ENCODE peak calls at places on chromosomes 2 and 18, in seven cellular contexts. V, G, A, O, B, J and L are unnamed samples.

GRCh38 chr2:54757496-54757895 is 34.0 kb downstream of the EML6 start:
- DNase-seq in V (no peak), G (no peak), A (peak; percentile 54), O (no peak), B (peak; percentile 30), J (no peak), L (no peak)

GRCh38 chr2:230872151-230872967 is 7.6 kb downstream of the ITM2C start:
- DNase-seq in V (no peak), G (no peak), A (no peak), O (no peak), B (no peak), J (peak; percentile 17), L (no peak)

GRCh38 chr2:119407430-119408220 is 24.0 kb upstream of the TMEM37 start:
- DNase-seq in V (peak; percentile 77), G (peak; percentile 73), A (peak; percentile 75), O (no peak), B (peak; percentile 52), J (peak; percentile 58), L (peak; percentile 56)

GRCh38 chr2:208134928-208135586 is 5.4 kb upstream of the CRYGC start:
- DNase-seq in V (no peak), G (peak; percentile 33), A (no peak), O (no peak), B (peak; percentile 71), J (no peak), L (no peak)

GRCh38 chr2:143730155-143730949 is 601.1 kb downstream of the ARHGAP15 start:
- DNase-seq in V (no peak), G (no peak), A (no peak), O (no peak), B (no peak), J (no peak), L (no peak)

GRCh38 chr18:75290737-75291358 is 80.3 kb downstream of the TSHZ1 start:
- DNase-seq in V (no peak), G (peak; percentile 78), A (no peak), O (no peak), B (no peak), J (no peak), L (no peak)

GRCh38 chr2:197011777-197012641 is 85.5 kb upstream of the PGAP1 start:
- DNase-seq in V (peak; percentile 22), G (peak; percentile 57), A (peak; percentile 63), O (no peak), B (peak; percentile 28), J (no peak), L (no peak)

GRCh38 chr18:21701621-21702020 is 3.0 kb downstream of the ABHD3 start:
- DNase-seq in V (no peak), G (no peak), A (no peak), O (no peak), B (no peak), J (no peak), L (no peak)

GRCh38 chr2:168079236-168079635 is 168.2 kb downstream of the STK39 start:
- DNase-seq in V (no peak), G (no peak), A (no peak), O (no peak), B (no peak), J (no peak), L (no peak)

GRCh38 chr2:206423147-206423546 is 20.2 kb upstream of the ADAM23 start:
- DNase-seq in V (peak; percentile 53), G (no peak), A (peak; percentile 62), O (no peak), B (no peak), J (no peak), L (no peak)

GRCh38 chr2:1193801-1194200 is 219.5 kb upstream of the TPO start:
- DNase-seq in V (no peak), G (no peak), A (no peak), O (no peak), B (no peak), J (no peak), L (no peak)

GRCh38 chr2:69143726-69144360 is 130.9 kb downstream of the ANTXR1 start:
- DNase-seq in V (no peak), G (no peak), A (no peak), O (peak; percentile 32), B (no peak), J (no peak), L (no peak)

GRCh38 chr2:134306521-134306920 is 52.6 kb downstream of the MGAT5 start:
- DNase-seq in V (no peak), G (no peak), A (no peak), O (no peak), B (no peak), J (no peak), L (no peak)

GRCh38 chr2:71613953-71614925 is 160.9 kb downstream of the DYSF start:
- DNase-seq in V (peak; percentile 3), G (no peak), A (no peak), O (peak; percentile 4), B (no peak), J (peak; percentile 21), L (no peak)

GRCh38 chr2:27681844-27682243 is 18.2 kb downstream of the SLC4A1AP start:
- DNase-seq in V (no peak), G (peak; percentile 30), A (no peak), O (no peak), B (no peak), J (no peak), L (no peak)

GRCh38 chr2:57990118-57990725 is 56.4 kb upstream of the VRK2 start:
- DNase-seq in V (no peak), G (no peak), A (no peak), O (no peak), B (no peak), J (no peak), L (no peak)

GRCh38 chr18:8450898-8451665 is 158.2 kb upstream of the RAB12 start:
- DNase-seq in V (no peak), G (peak; percentile 9), A (peak; percentile 31), O (no peak), B (no peak), J (no peak), L (no peak)

GRCh38 chr2:152925540-152926448 is 207.4 kb downstream of the ARL6IP6 start:
- DNase-seq in V (peak; percentile 32), G (peak; percentile 74), A (peak; percentile 92), O (peak; percentile 41), B (peak; percentile 69), J (peak; percentile 33), L (peak; percentile 37)

GRCh38 chr18:14928396-14928795 is 180.4 kb downstream of the ANKRD30B start:
- DNase-seq in V (no peak), G (no peak), A (no peak), O (no peak), B (no peak), J (no peak), L (no peak)

GRCh38 chr18:2906522-2907458 is 60.0 kb downstream of the EMILIN2 start:
- DNase-seq in V (peak; percentile 83), G (peak; percentile 12), A (peak; percentile 62), O (no peak), B (peak; percentile 53), J (no peak), L (no peak)

GRCh38 chr18:45560870-45561269 is 54.4 kb upstream of the SLC14A2 start:
- DNase-seq in V (no peak), G (no peak), A (no peak), O (no peak), B (no peak), J (no peak), L (no peak)

GRCh38 chr2:2867371-2867770 is 510.2 kb downstream of the EIPR1 start:
- DNase-seq in V (no peak), G (no peak), A (no peak), O (no peak), B (no peak), J (no peak), L (no peak)

GRCh38 chr2:134198006-134198634 is 55.8 kb upstream of the MGAT5 start:
- DNase-seq in V (no peak), G (no peak), A (no peak), O (no peak), B (no peak), J (peak; percentile 41), L (no peak)

GRCh38 chr2:3536682-3537632 is 17.6 kb upstream of the ADI1 start:
- DNase-seq in V (peak; percentile 75), G (peak; percentile 82), A (peak; percentile 83), O (no peak), B (no peak), J (no peak), L (no peak)

GRCh38 chr2:21382980-21383520 is 259.3 kb downstream of the TDRD15 start:
- DNase-seq in V (no peak), G (no peak), A (no peak), O (no peak), B (no peak), J (no peak), L (no peak)

GRCh38 chr2:192267484-192267883 is 72.8 kb upstream of the TMEFF2 start:
- DNase-seq in V (no peak), G (no peak), A (no peak), O (no peak), B (no peak), J (no peak), L (peak; percentile 79)

GRCh38 chr2:47075361-47076125 is 79.6 kb downstream of the STPG4 start:
- DNase-seq in V (no peak), G (no peak), A (no peak), O (no peak), B (no peak), J (no peak), L (no peak)

DNA sequence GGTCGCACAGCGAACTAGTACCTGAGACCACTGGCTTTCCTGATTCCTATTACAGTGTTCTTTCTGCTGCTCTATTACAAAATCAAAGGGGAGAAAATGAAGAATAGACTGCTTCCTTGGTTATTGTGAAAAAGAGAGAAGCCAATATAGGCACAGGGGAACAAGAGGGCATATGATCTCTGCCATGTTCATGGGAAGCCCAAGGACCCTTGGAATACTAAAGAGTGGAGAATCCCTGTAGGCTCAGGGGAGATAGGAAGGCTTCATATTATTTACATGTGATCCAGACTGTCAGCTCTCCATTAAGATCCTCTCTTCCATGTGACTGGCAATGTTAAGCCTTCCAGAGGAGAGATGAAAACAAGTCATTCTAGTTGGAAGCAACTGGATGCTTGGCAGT is 135.7 kb upstream of the MYCN start:
- DNase-seq in V (no peak), G (no peak), A (no peak), O (no peak), B (no peak), J (no peak), L (no peak)
- H3K4me3 ChIP-seq in V (no peak overlapping the region), G (no peak overlapping the region), A (no peak overlapping the region), O (no peak overlapping the region), B (no peak overlapping the region), J (no peak overlapping the region), L (no peak overlapping the region)

DNA sequence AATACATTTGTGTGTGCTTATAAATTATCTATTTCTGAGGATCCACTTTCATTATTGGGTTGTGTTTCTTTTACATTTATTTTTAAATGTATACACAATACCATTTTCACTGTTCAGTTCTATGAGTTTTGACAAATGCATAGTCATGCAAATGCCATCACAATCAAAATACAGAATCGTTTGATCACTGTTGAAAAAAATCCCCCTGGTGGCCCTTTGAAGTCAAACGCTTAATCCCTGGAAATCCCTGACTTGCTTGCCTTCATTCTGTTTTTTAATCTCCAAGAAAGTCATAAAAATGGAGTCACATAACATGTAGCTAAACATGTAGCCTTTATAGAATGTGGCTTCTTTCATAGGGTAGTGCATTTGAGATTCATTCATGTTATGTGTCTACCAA is 173.3 kb downstream of the GALR1 start:
- DNase-seq in V (no peak), G (no peak), A (peak; percentile 34), O (no peak), B (no peak), J (no peak), L (no peak)
- TF ChIP-seq POLR2AphosphoS5 in V (no peak), G (no peak), A (no peak), O (no peak), B (no peak), J (no peak), L (no peak)

GRCh38 chr2:172101707-172102158 is 967 bp downstream of the DLX2 start:
- DNase-seq in V (no peak), G (no peak), A (peak; percentile 70), O (no peak), B (no peak), J (no peak), L (no peak)
- H3K4me3 ChIP-seq in V (peak overlapping the region; percentile 63), G (peak overlapping the region; percentile 61), A (peak overlapping the region; percentile 62), O (peak overlapping the region; percentile 57), B (peak overlapping the region; percentile 63), J (peak overlapping the region; percentile 60), L (peak overlapping the region; percentile 80)

GRCh38 chr2:37324536-37324785 is 172 bp downstream of the PRKD3 start:
- DNase-seq in V (no peak), G (peak; percentile 61), A (no peak), O (no peak), B (peak; percentile 57), J (no peak), L (no peak)
- TF ChIP-seq POLR2AphosphoS5 in V (peak; percentile 46), G (peak; percentile 74), A (peak; percentile 59), O (no peak), B (no peak), J (peak; percentile 81), L (peak; percentile 86)